ENCODE peak calls at places on chromosomes 11 and 22, in four cellular contexts. One of them, this sample, is unnamed.

GRCh38 chr11:23423119-23423518 is 562.8 kb upstream of the CCDC179 start:
- DNase-seq in K562: no peak
- DNase-seq in heart right ventricle: no peak
- DNase-seq in tibial nerve: no peak
- DNase-seq in this sample: no peak

GRCh38 chr11:121372671-121373429 is 79.3 kb upstream of the SORL1 start:
- DNase-seq in K562: no peak
- DNase-seq in heart right ventricle: no peak
- DNase-seq in tibial nerve: no peak
- DNase-seq in this sample: peak; percentile 29

GRCh38 chr22:47163876-47164513 is 401.5 kb downstream of the TBC1D22A start:
- DNase-seq in heart right ventricle: no peak
- DNase-seq in K562: no peak
- DNase-seq in tibial nerve: peak; percentile 8
- DNase-seq in this sample: no peak

GRCh38 chr11:117315285-117316196 is 515 bp downstream of the BACE1 start:
- DNase-seq in heart right ventricle: no peak
- DNase-seq in K562: no peak
- DNase-seq in tibial nerve: no peak
- DNase-seq in this sample: peak; percentile 25

GRCh38 chr22:19109198-19110063 is 12.8 kb downstream of the DGCR2 start:
- DNase-seq in heart right ventricle: no peak
- DNase-seq in K562: peak; percentile 95
- DNase-seq in tibial nerve: no peak
- DNase-seq in this sample: no peak

GRCh38 chr11:7592706-7593105 is 78.9 kb downstream of the PPFIBP2 start:
- DNase-seq in K562: no peak
- DNase-seq in heart right ventricle: peak; percentile 37
- DNase-seq in tibial nerve: no peak
- DNase-seq in this sample: no peak

GRCh38 chr11:57637626-57638004 is 12.1 kb downstream of the YPEL4 start:
- DNase-seq in tibial nerve: no peak
- DNase-seq in heart right ventricle: no peak
- DNase-seq in K562: no peak
- DNase-seq in this sample: no peak

GRCh38 chr11:64086263-64086938 is 50.7 kb downstream of the FLRT1 start:
- DNase-seq in heart right ventricle: peak; percentile 34
- DNase-seq in tibial nerve: peak; percentile 20
- DNase-seq in K562: no peak
- DNase-seq in this sample: no peak

GRCh38 chr11:94802501-94802900 is 34.3 kb downstream of the AMOTL1 start:
- DNase-seq in K562: no peak
- DNase-seq in heart right ventricle: no peak
- DNase-seq in tibial nerve: no peak
- DNase-seq in this sample: no peak

GRCh38 chr11:9535189-9535781 is 38.2 kb upstream of the WEE1 start:
- DNase-seq in heart right ventricle: peak; percentile 72
- DNase-seq in tibial nerve: peak; percentile 52
- DNase-seq in K562: peak; percentile 88
- DNase-seq in this sample: peak; percentile 71

GRCh38 chr22:43446037-43446803 is 34.4 kb downstream of the MPPED1 start:
- DNase-seq in K562: no peak
- DNase-seq in tibial nerve: no peak
- DNase-seq in heart right ventricle: no peak
- DNase-seq in this sample: no peak

GRCh38 chr11:50186146-50186545 is 153.5 kb downstream of the OR4C45 start:
- DNase-seq in K562: no peak
- DNase-seq in tibial nerve: no peak
- DNase-seq in heart right ventricle: no peak
- DNase-seq in this sample: no peak

GRCh38 chr11:43697679-43698078 is 17.1 kb downstream of the HSD17B12 start:
- DNase-seq in heart right ventricle: no peak
- DNase-seq in K562: peak; percentile 52
- DNase-seq in tibial nerve: no peak
- DNase-seq in this sample: no peak

GRCh38 chr22:19855504-19856409 is 1.1 kb upstream of the GNB1L start:
- DNase-seq in tibial nerve: no peak
- DNase-seq in K562: peak; percentile 98
- DNase-seq in heart right ventricle: no peak
- DNase-seq in this sample: peak; percentile 34

GRCh38 chr11:783581-784015 is 6.3 kb downstream of the CEND1 start:
- DNase-seq in heart right ventricle: peak; percentile 57
- DNase-seq in K562: peak; percentile 63
- DNase-seq in tibial nerve: peak; percentile 52
- DNase-seq in this sample: no peak

GRCh38 chr22:42990131-42990838 is 24.7 kb downstream of the PACSIN2 start:
- DNase-seq in K562: no peak
- DNase-seq in heart right ventricle: no peak
- DNase-seq in tibial nerve: no peak
- DNase-seq in this sample: no peak

GRCh38 chr22:24731786-24732185 is 42.7 kb downstream of the PIWIL3 start:
- DNase-seq in K562: no peak
- DNase-seq in heart right ventricle: no peak
- DNase-seq in tibial nerve: no peak
- DNase-seq in this sample: no peak

GRCh38 chr11:133947298-133947905 is 9.4 kb downstream of the IGSF9B start:
- DNase-seq in heart right ventricle: peak; percentile 65
- DNase-seq in K562: peak; percentile 10
- DNase-seq in tibial nerve: no peak
- DNase-seq in this sample: no peak

GRCh38 chr11:122322369-122322768 is 206.4 kb upstream of the BLID start:
- DNase-seq in heart right ventricle: no peak
- DNase-seq in tibial nerve: no peak
- DNase-seq in K562: no peak
- DNase-seq in this sample: no peak

GRCh38 chr22:25027959-25028840 is 75.7 kb downstream of the KIAA1671 start:
- DNase-seq in tibial nerve: peak; percentile 29
- DNase-seq in K562: peak; percentile 45
- DNase-seq in heart right ventricle: peak; percentile 46
- DNase-seq in this sample: no peak

GRCh38 chr11:61701298-61701993 is 21.3 kb downstream of the DAGLA start:
- DNase-seq in K562: peak; percentile 53
- DNase-seq in heart right ventricle: no peak
- DNase-seq in tibial nerve: no peak
- DNase-seq in this sample: no peak

GRCh38 chr11:92425127-92425526 is 200.5 kb downstream of the FAT3 start:
- DNase-seq in heart right ventricle: no peak
- DNase-seq in K562: no peak
- DNase-seq in tibial nerve: no peak
- DNase-seq in this sample: no peak

GRCh38 chr11:93732237-93732892 is 8.9 kb downstream of the TAF1D start:
- DNase-seq in K562: no peak
- DNase-seq in tibial nerve: no peak
- DNase-seq in heart right ventricle: no peak
- DNase-seq in this sample: no peak

GRCh38 chr11:94048310-94048709 is 27.2 kb downstream of the HEPHL1 start:
- DNase-seq in K562: no peak
- DNase-seq in tibial nerve: no peak
- DNase-seq in heart right ventricle: no peak
- DNase-seq in this sample: no peak

GRCh38 chr11:117172678-117173421 is 5.7 kb upstream of the SIDT2 start:
- DNase-seq in heart right ventricle: no peak
- DNase-seq in tibial nerve: no peak
- DNase-seq in K562: peak; percentile 82
- DNase-seq in this sample: no peak

GRCh38 chr11:78192223-78192719 is 3.6 kb downstream of the USP35 start:
- DNase-seq in heart right ventricle: no peak
- DNase-seq in tibial nerve: no peak
- DNase-seq in K562: peak; percentile 68
- DNase-seq in this sample: no peak

GRCh38 chr11:128226106-128226716 is 361.1 kb downstream of the ETS1 start:
- DNase-seq in K562: no peak
- DNase-seq in tibial nerve: no peak
- DNase-seq in heart right ventricle: no peak
- DNase-seq in this sample: no peak

GRCh38 chr22:25347752-25348102 is 128.3 kb downstream of the CRYBB2 start:
- DNase-seq in heart right ventricle: no peak
- DNase-seq in K562: no peak
- DNase-seq in tibial nerve: no peak
- DNase-seq in this sample: no peak

GRCh38 chr11:122720482-122720881 is 65.0 kb downstream of the UBASH3B start:
- DNase-seq in K562: no peak
- DNase-seq in heart right ventricle: no peak
- DNase-seq in tibial nerve: no peak
- DNase-seq in this sample: no peak

GRCh38 chr22:39297490-39298193 is 21.8 kb downstream of the RPL3 start:
- DNase-seq in heart right ventricle: no peak
- DNase-seq in K562: no peak
- DNase-seq in tibial nerve: no peak
- DNase-seq in this sample: no peak

GRCh38 chr11:37502202-37502601 is 904.2 kb upstream of the RAG2 start:
- DNase-seq in K562: no peak
- DNase-seq in tibial nerve: no peak
- DNase-seq in heart right ventricle: no peak
- DNase-seq in this sample: no peak

GRCh38 chr11:14644396-14645246 is 1.0 kb downstream of the PDE3B start:
- DNase-seq in heart right ventricle: peak; percentile 15
- DNase-seq in tibial nerve: no peak
- DNase-seq in K562: peak; percentile 60
- DNase-seq in this sample: no peak

GRCh38 chr11:66136752-66137123 is 66.7 kb downstream of the PACS1 start:
- DNase-seq in tibial nerve: no peak
- DNase-seq in heart right ventricle: no peak
- DNase-seq in K562: no peak
- DNase-seq in this sample: no peak

GRCh38 chr22:19488884-19489843 is 9.4 kb downstream of the CDC45 start:
- DNase-seq in tibial nerve: no peak
- DNase-seq in K562: peak; percentile 57
- DNase-seq in heart right ventricle: no peak
- DNase-seq in this sample: no peak

GRCh38 chr11:85590848-85591483 is 36.2 kb downstream of the DLG2 start:
- DNase-seq in heart right ventricle: no peak
- DNase-seq in K562: peak; percentile 6
- DNase-seq in tibial nerve: no peak
- DNase-seq in this sample: no peak
- TF ChIP-seq CTCF in heart right ventricle: no peak
- TF ChIP-seq CTCF in K562: no peak
- TF ChIP-seq CTCF in tibial nerve: no peak
- TF ChIP-seq CTCF in this sample: no peak

DNA sequence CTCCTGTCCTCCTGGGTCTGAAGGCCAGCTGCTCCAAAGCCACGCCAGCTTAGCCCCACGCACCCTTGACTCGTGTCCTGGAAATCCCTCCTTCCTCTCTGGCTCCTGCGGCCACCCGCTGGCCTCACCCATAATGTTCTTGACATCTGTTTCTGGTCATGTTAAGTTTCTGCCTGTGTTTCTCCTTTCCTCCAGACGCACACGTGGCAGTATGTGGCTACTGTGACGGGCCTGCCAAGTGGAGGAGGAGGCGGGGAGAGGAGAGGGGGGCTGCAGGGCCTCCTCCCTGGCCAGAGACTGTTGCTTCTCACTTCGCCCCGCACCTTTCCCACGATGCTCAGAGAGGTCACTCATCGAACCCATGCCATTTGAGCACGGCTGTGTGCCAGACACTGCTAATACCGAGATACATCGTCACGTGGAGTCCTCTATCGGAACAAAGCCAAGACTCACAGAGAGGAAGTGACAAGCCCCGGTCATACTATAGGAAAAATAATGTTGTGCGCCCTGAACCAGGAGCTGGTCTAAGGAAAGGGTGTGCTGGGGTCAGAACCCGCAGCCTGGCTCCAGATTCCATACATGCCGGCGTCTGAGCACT is 11.5 kb downstream of the C1QTNF6 start:
- DNase-seq in K562: no peak
- DNase-seq in tibial nerve: peak; percentile 49
- DNase-seq in heart right ventricle: peak; percentile 83
- DNase-seq in this sample: no peak
- TF ChIP-seq CTCF in K562: no peak
- TF ChIP-seq CTCF in tibial nerve: no peak
- TF ChIP-seq CTCF in heart right ventricle: no peak
- TF ChIP-seq CTCF in this sample: no peak

DNA sequence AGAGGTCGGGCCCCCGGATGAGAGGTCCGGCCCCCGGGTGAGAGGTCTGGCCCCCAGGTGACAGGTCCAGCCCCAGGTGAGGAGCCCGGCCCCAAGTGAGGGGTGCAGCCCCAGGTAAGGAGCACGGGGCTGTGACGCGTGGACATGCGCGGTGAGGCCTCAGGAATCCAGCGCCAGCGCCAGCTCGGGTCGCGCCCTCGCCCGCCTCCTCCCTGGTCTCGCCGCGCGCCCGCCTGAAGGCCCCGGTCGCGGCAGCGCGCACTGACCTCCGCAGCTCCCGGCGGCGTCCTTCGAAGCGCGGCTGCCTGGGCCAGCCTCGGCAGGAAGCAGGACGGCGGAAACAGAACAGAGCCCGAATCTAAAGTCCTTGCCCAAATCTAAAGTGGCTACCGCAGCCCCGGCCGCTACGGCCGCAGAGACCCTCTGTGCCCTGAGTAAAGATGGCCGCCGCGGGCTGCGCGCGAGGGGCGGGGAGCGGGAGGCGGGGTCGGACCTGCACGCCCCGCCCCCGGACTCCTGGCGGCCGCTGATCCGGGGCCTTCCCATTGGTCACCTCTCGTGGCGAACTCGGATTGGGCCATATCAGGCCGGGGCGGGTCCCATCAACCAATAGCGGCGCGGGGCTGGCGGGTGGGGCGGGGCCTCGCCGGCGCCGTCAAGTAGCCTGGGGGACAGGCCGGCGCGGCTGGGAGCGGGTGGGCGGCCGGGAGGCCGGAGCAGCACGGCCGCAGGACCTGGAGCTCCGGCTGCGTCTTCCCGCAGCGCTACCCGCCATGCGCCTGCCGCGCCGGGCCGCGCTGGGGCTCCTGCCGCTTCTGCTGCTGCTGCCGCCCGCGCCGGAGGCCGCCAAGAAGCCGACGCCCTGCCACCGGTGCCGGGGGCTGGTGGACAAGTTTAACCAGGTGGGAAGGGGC is at the start of the genes ALG12 and CRELD2:
- DNase-seq in K562: peak; percentile 94
- DNase-seq in heart right ventricle: peak; percentile 98
- DNase-seq in tibial nerve: peak; percentile 98
- DNase-seq in this sample: peak; percentile 95
- TF ChIP-seq CTCF in K562: no peak
- TF ChIP-seq CTCF in heart right ventricle: no peak
- TF ChIP-seq CTCF in tibial nerve: no peak
- TF ChIP-seq CTCF in this sample: no peak

DNA sequence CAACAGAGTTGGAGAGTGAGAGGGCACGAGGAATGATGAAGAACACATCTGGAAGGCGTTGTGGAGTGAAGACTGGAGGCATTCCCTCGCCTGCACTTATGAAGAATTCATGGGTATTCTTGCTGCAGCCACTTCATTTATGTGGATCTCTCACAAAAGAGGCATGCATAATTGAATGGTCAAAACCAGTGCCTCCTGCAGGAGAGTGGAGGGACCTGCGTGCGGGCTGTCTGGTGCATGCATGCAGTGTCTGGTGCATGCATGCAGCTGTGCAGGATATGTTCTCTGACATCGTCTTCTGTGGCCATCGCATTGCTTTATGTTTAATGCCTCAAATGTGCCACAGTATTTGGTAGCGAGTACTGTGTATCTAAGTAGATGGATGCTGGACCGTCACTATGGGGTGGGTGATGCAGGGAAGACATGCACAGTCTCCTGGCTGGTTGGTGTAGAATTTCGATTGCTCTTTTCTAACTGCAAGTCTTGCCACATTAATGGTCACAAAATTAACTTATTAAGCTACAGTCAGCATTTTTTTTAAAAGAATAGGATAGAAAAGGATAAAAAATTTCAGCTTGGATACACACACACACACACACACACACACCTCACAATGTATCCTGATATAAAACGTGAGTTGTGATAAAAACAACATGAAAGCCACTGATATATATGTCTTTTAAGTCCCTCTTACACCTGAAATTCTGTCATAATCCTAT is 20.9 kb upstream of the NTM start:
- DNase-seq in K562: no peak
- DNase-seq in heart right ventricle: no peak
- DNase-seq in tibial nerve: no peak
- DNase-seq in this sample: no peak
- TF ChIP-seq CTCF in K562: no peak
- TF ChIP-seq CTCF in heart right ventricle: no peak
- TF ChIP-seq CTCF in tibial nerve: no peak
- TF ChIP-seq CTCF in this sample: no peak